ENCODE peak calls at places on chromosome 10, in seven cellular contexts. A is BE2C; G is left ventricle myocardium inferior; R is uterus; Q is CD8-positive, alpha-beta memory T cell; O is CD8-positive, alpha-beta T cell; N is neural progenitor cell. W is an unnamed sample. For H3K27me3 and H3K9me3, the result is how much of the 10 kb centered on the place peaks cover.

GRCh38 chr10:76973515-76974289 is 663.9 kb downstream of the KCNMA1 start:
- DNase-seq in A (no peak), G (no peak), R (peak), Q (no peak), O (no peak), N (no peak), W (no peak)

GRCh38 chr10:43749145-43749576 is 100.5 kb upstream of the ZNF32 start:
- DNase-seq in A (no peak), G (no peak), R (no peak), Q (no peak), O (no peak), N (no peak), W (no peak)

GRCh38 chr10:119567978-119568377 is 25.5 kb upstream of the RGS10 start:
- DNase-seq in A (no peak), G (no peak), R (no peak), Q (no peak), O (no peak), N (no peak), W (no peak)

GRCh38 chr10:95796504-95796903 is 40.5 kb downstream of the ENTPD1 start:
- DNase-seq in A (no peak), G (no peak), R (no peak), Q (no peak), O (no peak), N (no peak), W (no peak)

GRCh38 chr10:6124666-6125065 is 35.8 kb downstream of the RBM17 start:
- DNase-seq in A (no peak), G (peak), R (no peak), Q (no peak), O (no peak), N (no peak), W (no peak)

GRCh38 chr10:55370021-55370420 is 569.0 kb upstream of the PCDH15 start:
- DNase-seq in A (no peak), G (no peak), R (no peak), Q (no peak), O (no peak), N (peak), W (no peak)

GRCh38 chr10:23968296-23968695 is 240.6 kb upstream of the KIAA1217 start:
- DNase-seq in A (no peak), G (no peak), R (no peak), Q (no peak), O (no peak), N (no peak), W (no peak)

GRCh38 chr10:88791924-88792323 is 10.6 kb upstream of the LIPM start:
- DNase-seq in A (peak), G (no peak), R (no peak), Q (no peak), O (no peak), N (peak), W (peak)

GRCh38 chr10:28179006-28179405 is 123.9 kb downstream of the MPP7 start:
- DNase-seq in A (no peak), G (no peak), R (no peak), Q (no peak), O (no peak), N (no peak), W (no peak)

GRCh38 chr10:16597656-16598055 is 76.0 kb upstream of the C1QL3 start:
- DNase-seq in A (no peak), G (no peak), R (no peak), Q (no peak), O (no peak), N (peak), W (no peak)

GRCh38 chr10:36662571-36662970 is 462.8 kb upstream of the ANKRD30A start:
- DNase-seq in A (no peak), G (no peak), R (no peak), Q (no peak), O (no peak), N (no peak), W (no peak)

GRCh38 chr10:132412316-132413192 is 15.6 kb downstream of the PWWP2B start:
- DNase-seq in A (no peak), G (no peak), R (no peak), Q (no peak), O (no peak), N (no peak), W (peak)

GRCh38 chr10:3850999-3851937 is 66.3 kb upstream of the KLF6 start:
- DNase-seq in A (no peak), G (no peak), R (no peak), Q (no peak), O (no peak), N (no peak), W (no peak)

GRCh38 chr10:7915923-7916322 is 97.6 kb downstream of the TAF3 start:
- DNase-seq in A (no peak), G (no peak), R (no peak), Q (no peak), O (no peak), N (no peak), W (no peak)

GRCh38 chr10:100377830-100378229 is 30.8 kb downstream of the SCD start:
- DNase-seq in A (no peak), G (no peak), R (no peak), Q (no peak), O (no peak), N (no peak), W (no peak)

GRCh38 chr10:121313119-121313858 is 285.0 kb downstream of the FGFR2 start:
- DNase-seq in A (no peak), G (no peak), R (no peak), Q (no peak), O (no peak), N (no peak), W (peak)

GRCh38 chr10:87818505-87819273 is 663 bp upstream of the ATAD1 start:
- DNase-seq in A (peak), G (peak), R (no peak), Q (peak), O (peak), N (peak), W (peak)

GRCh38 chr10:24463683-24464426 is 254.9 kb downstream of the KIAA1217 start:
- DNase-seq in A (no peak), G (no peak), R (peak), Q (peak), O (no peak), N (no peak), W (no peak)

GRCh38 chr10:43145313-43145712 is 7.1 kb downstream of the CSGALNACT2 start:
- DNase-seq in A (no peak), G (no peak), R (no peak), Q (no peak), O (no peak), N (no peak), W (no peak)

GRCh38 chr10:86815035-86815617 is 58.7 kb downstream of the BMPR1A start:
- DNase-seq in A (no peak), G (no peak), R (no peak), Q (no peak), O (no peak), N (no peak), W (no peak)

GRCh38 chr10:61765176-61766087 is 102.7 kb downstream of the CABCOCO1 start:
- DNase-seq in A (no peak), G (no peak), R (no peak), Q (no peak), O (no peak), N (no peak), W (no peak)

GRCh38 chr10:79243211-79244067 is 103.8 kb upstream of the PPIF start:
- DNase-seq in A (peak), G (no peak), R (no peak), Q (peak), O (no peak), N (peak), W (peak)

GRCh38 chr10:94287331-94287730 is 75.4 kb downstream of the NOC3L start:
- DNase-seq in A (no peak), G (no peak), R (no peak), Q (no peak), O (no peak), N (no peak), W (no peak)

GRCh38 chr10:70715853-70716795 is 43.8 kb downstream of the ADAMTS14 start:
- DNase-seq in A (peak), G (no peak), R (no peak), Q (no peak), O (no peak), N (peak), W (no peak)

GRCh38 chr10:133254421-133255120 is 16.9 kb downstream of the VENTX start:
- DNase-seq in A (no peak), G (no peak), R (no peak), Q (no peak), O (no peak), N (no peak), W (peak)

GRCh38 chr10:78367012-78367411 is 333.3 kb downstream of the RPS24 start:
- DNase-seq in A (no peak), G (no peak), R (peak), Q (no peak), O (no peak), N (no peak), W (no peak)

GRCh38 chr10:32167450-32167849 is 111.2 kb upstream of the KIF5B start:
- DNase-seq in A (no peak), G (no peak), R (no peak), Q (no peak), O (no peak), N (peak), W (no peak)

GRCh38 chr10:23315966-23316365 is 28.6 kb downstream of the C10orf67 start:
- DNase-seq in A (no peak), G (no peak), R (no peak), Q (no peak), O (no peak), N (no peak), W (no peak)

GRCh38 chr10:3623746-3624145 is 161.3 kb downstream of the KLF6 start:
- DNase-seq in A (no peak), G (no peak), R (no peak), Q (no peak), O (no peak), N (no peak), W (no peak)

GRCh38 chr10:7857259-7857658 is 39.0 kb downstream of the TAF3 start:
- DNase-seq in A (no peak), G (no peak), R (no peak), Q (no peak), O (no peak), N (no peak), W (no peak)

GRCh38 chr10:58853668-58854067 is 322.8 kb upstream of the PHYHIPL start:
- DNase-seq in A (no peak), G (no peak), R (no peak), Q (no peak), O (no peak), N (no peak), W (no peak)

DNA sequence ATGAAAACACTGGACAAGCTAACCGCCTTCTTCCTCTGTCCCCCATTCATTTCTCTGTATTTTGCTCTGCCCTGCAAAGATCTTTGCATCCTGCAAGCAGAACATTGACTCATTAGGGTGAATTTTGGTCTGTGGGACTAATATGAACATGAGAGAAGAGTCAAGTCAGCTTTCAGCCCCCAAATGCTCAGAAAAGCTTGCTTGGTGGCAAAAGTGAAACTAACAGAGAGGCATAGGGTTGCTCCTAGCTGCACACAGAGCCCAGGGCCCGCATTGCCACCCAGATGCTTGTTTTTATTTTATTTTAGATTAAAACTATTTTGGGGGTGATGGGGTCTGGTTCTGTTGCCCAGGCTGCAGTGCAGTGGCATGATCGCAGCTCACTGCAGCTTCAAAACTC is 88.6 kb upstream of the LYZL1 start:
- DNase-seq in A (no peak), G (no peak), R (no peak), Q (no peak), O (no peak), N (no peak), W (no peak)
- H3K27me3 ChIP-seq in A (under half), G (under half), R (under half), Q (under half), O (under half), N (under half), W (under half)

GRCh38 chr10:46289209-46289810 is 2.5 kb downstream of the ANTXRL start:
- DNase-seq in A (no peak), G (no peak), R (no peak), Q (no peak), O (no peak), N (no peak), W (no peak)

GRCh38 chr10:46291817-46292572 is 5.2 kb downstream of the ANTXRL start:
- DNase-seq in A (no peak), G (no peak), R (peak), Q (no peak), O (no peak), N (peak), W (no peak)

GRCh38 chr10:46292573-46293023 is 5.8 kb downstream of the ANTXRL start:
- DNase-seq in A (no peak), G (no peak), R (peak), Q (no peak), O (no peak), N (no peak), W (no peak)

GRCh38 chr10:46288601-46289206 is 1.9 kb downstream of the ANTXRL start:
- DNase-seq in A (no peak), G (no peak), R (peak), Q (no peak), O (no peak), N (no peak), W (no peak)

DNA sequence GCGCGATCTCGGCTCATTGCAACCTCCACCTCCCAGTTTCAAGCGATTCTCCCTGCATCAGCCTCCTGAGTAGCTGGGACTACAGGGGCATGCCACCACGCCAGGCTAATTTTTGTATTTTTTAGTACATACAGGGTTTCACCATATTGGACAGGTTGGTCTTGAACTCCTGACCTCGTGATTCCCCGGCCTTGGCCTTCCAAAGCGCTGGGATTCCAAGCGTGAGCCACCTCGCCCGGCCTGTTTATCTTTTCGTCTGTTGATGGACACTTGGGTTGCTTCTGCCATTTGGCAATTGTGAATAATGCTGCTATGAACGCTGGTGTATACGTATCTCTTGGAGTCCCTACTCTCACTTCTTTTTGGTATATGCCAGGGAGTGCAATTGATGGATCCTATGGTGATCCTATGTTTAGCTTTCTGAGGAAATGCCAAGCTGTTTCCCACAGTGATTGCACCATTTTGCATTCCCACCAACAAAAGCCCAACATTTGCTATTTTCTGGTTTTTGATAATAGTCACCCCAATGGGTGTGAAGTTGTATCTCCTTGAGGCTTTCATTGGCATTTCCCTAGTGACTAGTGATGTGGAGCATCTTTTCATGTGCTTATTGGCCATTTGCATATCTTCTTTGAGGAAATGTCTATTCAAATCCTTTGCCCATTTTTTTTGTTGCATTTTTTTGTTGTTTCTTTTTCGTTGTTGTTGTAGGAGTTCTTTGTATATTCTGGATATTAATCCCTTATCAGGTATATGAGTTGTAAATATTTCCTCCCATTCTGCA is 3.5 kb downstream of the ANTXRL start:
- DNase-seq in A (no peak), G (no peak), R (peak), Q (no peak), O (no peak), N (no peak), W (no peak)
- H3K9me3 ChIP-seq in A (under half), G (under half), R (under half), Q (under half), O (under half), N (under half), W (under half)

DNA sequence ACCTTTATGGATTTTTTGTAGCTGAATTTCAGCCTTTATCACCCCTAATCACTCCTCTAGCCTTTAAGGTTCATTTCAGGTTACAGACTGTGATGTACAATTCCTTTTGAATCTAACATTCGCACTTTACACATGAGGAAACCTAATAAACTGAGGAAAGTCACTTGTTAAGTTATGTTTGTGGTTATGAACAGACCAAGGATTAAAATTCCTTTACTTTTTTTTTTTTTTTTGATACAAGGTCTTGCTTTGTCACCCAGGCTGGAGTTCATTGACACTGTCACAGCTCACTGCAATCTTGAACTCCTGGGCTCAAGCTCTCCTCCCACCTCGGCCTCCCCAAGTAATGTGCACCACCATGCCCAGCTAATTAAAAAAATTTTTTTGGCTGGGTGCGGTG is 3.6 kb downstream of the MCU start:
- DNase-seq in A (no peak), G (no peak), R (no peak), Q (no peak), O (no peak), N (no peak), W (no peak)
- H3K4me3 ChIP-seq in A (no peak), G (no peak), R (no peak), Q (no peak), O (no peak), N (no peak), W (no peak)

DNA sequence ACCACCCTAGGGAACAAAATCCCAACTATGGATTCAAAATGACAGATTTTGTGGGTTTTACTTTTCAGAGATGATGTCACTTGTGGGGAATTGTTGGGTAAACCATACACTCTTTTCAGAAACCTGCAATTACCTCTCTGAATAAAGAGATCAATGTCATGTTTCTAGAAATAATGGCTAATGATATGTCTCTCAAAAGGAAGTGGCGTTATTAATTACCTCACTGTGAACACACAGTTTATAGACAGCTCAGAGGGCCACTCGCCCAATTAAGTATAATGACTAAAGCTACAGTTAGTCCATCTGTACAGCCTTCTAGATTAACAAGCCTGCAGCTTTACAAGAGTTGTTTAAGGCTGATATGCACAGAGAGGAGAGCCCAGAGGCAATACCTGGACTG is 79.6 kb downstream of the RAB11FIP2 start:
- DNase-seq in A (no peak), G (no peak), R (no peak), Q (no peak), O (no peak), N (no peak), W (peak)
- H3K27me3 ChIP-seq in A (under half), G (under half), R (under half), Q (under half), O (under half), N (under half), W (under half)

GRCh38 chr10:107899075-107899474 is 734.6 kb upstream of the SORCS1 start:
- DNase-seq in A (no peak), G (no peak), R (no peak), Q (no peak), O (no peak), N (no peak), W (no peak)

GRCh38 chr10:107898392-107898791 is 733.9 kb upstream of the SORCS1 start:
- DNase-seq in A (no peak), G (no peak), R (no peak), Q (no peak), O (no peak), N (no peak), W (no peak)

GRCh38 chr10:107899663-107900062 is 735.2 kb upstream of the SORCS1 start:
- DNase-seq in A (no peak), G (no peak), R (no peak), Q (no peak), O (no peak), N (no peak), W (no peak)

GRCh38 chr10:107889101-107889500 is 724.6 kb upstream of the SORCS1 start:
- DNase-seq in A (no peak), G (no peak), R (no peak), Q (no peak), O (no peak), N (no peak), W (no peak)

GRCh38 chr10:107894521-107894920 is 730.0 kb upstream of the SORCS1 start:
- DNase-seq in A (no peak), G (no peak), R (no peak), Q (no peak), O (no peak), N (no peak), W (no peak)
- H3K9me3 ChIP-seq in A (under half), G (under half), R (under half), Q (under half), O (under half), N (under half), W (under half)

GRCh38 chr10:75612904-75613684 is 181.7 kb downstream of the LRMDA start:
- DNase-seq in A (no peak), G (no peak), R (peak), Q (no peak), O (no peak), N (no peak), W (no peak)
- H3K4me3 ChIP-seq in A (no peak), G (no peak), R (no peak), Q (no peak), O (no peak), N (no peak), W (no peak)